ENCODE peak calls at places on chromosome 1, in eight cellular contexts. One of them, this sample, is unnamed.

GRCh38 chr1:31633117-31633516 is 11.6 kb downstream of the PEF1 start:
- DNase-seq in transverse colon: peak
- DNase-seq in ureter: no peak
- DNase-seq in NCI-H1694 treated with DMSO at 0.1 percent for 48 hours: no peak
- DNase-seq in fibroblast of mammary gland: no peak
- DNase-seq in left ventricle myocardium inferior: no peak
- DNase-seq in ecto neural progenitor cell: no peak
- DNase-seq in HEK293T: peak
- DNase-seq in this sample: peak

GRCh38 chr1:2031546-2032540 is 12.7 kb downstream of the GABRD start:
- DNase-seq in transverse colon: no peak
- DNase-seq in NCI-H1694 treated with DMSO at 0.1 percent for 48 hours: no peak
- DNase-seq in fibroblast of mammary gland: no peak
- DNase-seq in left ventricle myocardium inferior: no peak
- DNase-seq in ureter: no peak
- DNase-seq in ecto neural progenitor cell: no peak
- DNase-seq in HEK293T: no peak
- DNase-seq in this sample: no peak

GRCh38 chr1:36300526-36300925 is 5.6 kb upstream of the SH3D21 start:
- DNase-seq in ureter: no peak
- DNase-seq in left ventricle myocardium inferior: no peak
- DNase-seq in ecto neural progenitor cell: no peak
- DNase-seq in HEK293T: no peak
- DNase-seq in transverse colon: no peak
- DNase-seq in fibroblast of mammary gland: peak
- DNase-seq in NCI-H1694 treated with DMSO at 0.1 percent for 48 hours: no peak
- DNase-seq in this sample: no peak

GRCh38 chr1:53409233-53409632 is 50.0 kb upstream of the DMRTB1 start:
- DNase-seq in left ventricle myocardium inferior: no peak
- DNase-seq in fibroblast of mammary gland: no peak
- DNase-seq in transverse colon: no peak
- DNase-seq in NCI-H1694 treated with DMSO at 0.1 percent for 48 hours: no peak
- DNase-seq in HEK293T: no peak
- DNase-seq in ureter: peak
- DNase-seq in ecto neural progenitor cell: peak
- DNase-seq in this sample: no peak

GRCh38 chr1:78104322-78104721 is 58.6 kb downstream of the GIPC2 start:
- DNase-seq in NCI-H1694 treated with DMSO at 0.1 percent for 48 hours: no peak
- DNase-seq in left ventricle myocardium inferior: no peak
- DNase-seq in fibroblast of mammary gland: peak
- DNase-seq in transverse colon: no peak
- DNase-seq in ureter: no peak
- DNase-seq in ecto neural progenitor cell: no peak
- DNase-seq in HEK293T: no peak
- DNase-seq in this sample: no peak

GRCh38 chr1:114756009-114756892 is 1.5 kb downstream of the CSDE1 start:
- DNase-seq in left ventricle myocardium inferior: no peak
- DNase-seq in fibroblast of mammary gland: peak
- DNase-seq in ureter: no peak
- DNase-seq in transverse colon: no peak
- DNase-seq in ecto neural progenitor cell: no peak
- DNase-seq in HEK293T: no peak
- DNase-seq in NCI-H1694 treated with DMSO at 0.1 percent for 48 hours: no peak
- DNase-seq in this sample: no peak

GRCh38 chr1:119053917-119054316 is 65.8 kb upstream of the TBX15 start:
- DNase-seq in ureter: no peak
- DNase-seq in transverse colon: no peak
- DNase-seq in fibroblast of mammary gland: no peak
- DNase-seq in HEK293T: no peak
- DNase-seq in NCI-H1694 treated with DMSO at 0.1 percent for 48 hours: no peak
- DNase-seq in left ventricle myocardium inferior: no peak
- DNase-seq in ecto neural progenitor cell: no peak
- DNase-seq in this sample: no peak

GRCh38 chr1:112665857-112666256 is 8.6 kb upstream of the MOV10 start:
- DNase-seq in NCI-H1694 treated with DMSO at 0.1 percent for 48 hours: no peak
- DNase-seq in left ventricle myocardium inferior: no peak
- DNase-seq in transverse colon: no peak
- DNase-seq in ureter: no peak
- DNase-seq in ecto neural progenitor cell: no peak
- DNase-seq in HEK293T: no peak
- DNase-seq in fibroblast of mammary gland: no peak
- DNase-seq in this sample: no peak

GRCh38 chr1:47252795-47253194 is 20.8 kb upstream of the TAL1 start:
- DNase-seq in HEK293T: no peak
- DNase-seq in NCI-H1694 treated with DMSO at 0.1 percent for 48 hours: no peak
- DNase-seq in ecto neural progenitor cell: no peak
- DNase-seq in ureter: no peak
- DNase-seq in fibroblast of mammary gland: no peak
- DNase-seq in left ventricle myocardium inferior: no peak
- DNase-seq in transverse colon: no peak
- DNase-seq in this sample: no peak